ENCODE peak calls at places on chromosomes 7 and 10, in nine cellular contexts. K, T, C, U, S, O, J, V and W are unnamed samples.

GRCh38 chr7:23065974-23066373 is 39.6 kb upstream of the KLHL7 start:
- DNase-seq in K (no peak), T (no peak), C (no peak), U (peak), S (peak), O (no peak), J (no peak), V (no peak), W (no peak)

GRCh38 chr10:24541239-24541753 is 182.4 kb downstream of the ARHGAP21 start:
- DNase-seq in K (peak), T (no peak), C (peak), U (peak), S (no peak), O (no peak), J (peak), V (no peak), W (no peak)

GRCh38 chr7:16357921-16358320 is 63.4 kb downstream of the CRPPA start:
- DNase-seq in K (no peak), T (no peak), C (no peak), U (no peak), S (no peak), O (no peak), J (no peak), V (no peak), W (no peak)

GRCh38 chr10:103619424-103620356 is 126.2 kb downstream of the NEURL1 start:
- DNase-seq in K (no peak), T (no peak), C (no peak), U (no peak), S (no peak), O (no peak), J (no peak), V (peak), W (no peak)

GRCh38 chr7:20359397-20359963 is 28.8 kb downstream of the ITGB8 start:
- DNase-seq in K (no peak), T (no peak), C (no peak), U (peak), S (peak), O (no peak), J (no peak), V (no peak), W (no peak)

GRCh38 chr7:158648168-158648567 is 56.4 kb downstream of the NCAPG2 start:
- DNase-seq in K (no peak), T (no peak), C (no peak), U (no peak), S (no peak), O (no peak), J (no peak), V (no peak), W (no peak)

GRCh38 chr7:146116452-146117219 is at the start of gene CNTNAP2:
- DNase-seq in K (peak), T (no peak), C (no peak), U (no peak), S (no peak), O (no peak), J (no peak), V (no peak), W (peak)

GRCh38 chr7:157584420-157584819 is 247.6 kb downstream of the DNAJB6 start:
- DNase-seq in K (no peak), T (no peak), C (no peak), U (no peak), S (no peak), O (no peak), J (no peak), V (no peak), W (no peak)

GRCh38 chr7:75649462-75649861 is 89.3 kb downstream of the HIP1 start:
- DNase-seq in K (no peak), T (no peak), C (no peak), U (peak), S (no peak), O (no peak), J (no peak), V (peak), W (no peak)

GRCh38 chr10:120365872-120366271 is 91.2 kb upstream of the PLPP4 start:
- DNase-seq in K (peak), T (no peak), C (no peak), U (peak), S (no peak), O (no peak), J (no peak), V (no peak), W (no peak)

GRCh38 chr10:71799785-71800453 is 26.6 kb upstream of the VSIR start:
- DNase-seq in K (no peak), T (no peak), C (no peak), U (no peak), S (no peak), O (no peak), J (no peak), V (no peak), W (no peak)

GRCh38 chr7:85004402-85004801 is 182.5 kb downstream of the SEMA3D start:
- DNase-seq in K (no peak), T (no peak), C (no peak), U (no peak), S (peak), O (no peak), J (no peak), V (no peak), W (no peak)

GRCh38 chr7:128121731-128122576 is 90.7 kb upstream of the LRRC4 start:
- DNase-seq in K (no peak), T (peak), C (no peak), U (no peak), S (no peak), O (no peak), J (no peak), V (no peak), W (peak)

DNA sequence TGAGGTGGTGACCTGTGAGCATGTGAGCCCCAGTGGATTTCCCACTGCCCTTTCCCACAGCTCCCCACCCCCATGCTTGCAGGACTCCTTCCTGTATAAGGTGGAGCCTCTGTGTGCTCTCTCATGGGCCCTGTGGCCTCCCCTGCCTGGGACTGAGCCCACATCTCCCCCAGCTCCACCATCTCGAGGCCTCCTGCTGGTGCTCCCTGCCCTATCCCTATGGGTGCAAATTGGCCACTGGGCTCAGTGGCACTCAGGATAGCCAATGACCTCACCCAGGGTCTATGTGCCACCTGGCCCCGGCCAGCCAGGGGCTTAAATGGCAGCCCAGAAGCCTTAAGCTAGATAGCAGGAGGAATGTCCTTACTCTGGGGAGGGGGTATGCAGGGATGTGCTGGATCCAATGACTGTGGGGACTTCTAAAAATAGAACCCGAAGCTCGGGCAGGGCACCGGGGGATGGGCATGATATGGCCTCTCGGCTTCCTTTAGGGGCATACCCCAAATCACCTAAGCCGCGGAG is 2.0 kb downstream of the LDB3 start:
- DNase-seq in K (no peak), T (no peak), C (no peak), U (no peak), S (no peak), O (no peak), J (no peak), V (no peak), W (no peak)
- H3K4me3 ChIP-seq in K (no peak), T (no peak), C (no peak), U (no peak), S (no peak), O (no peak), J (no peak), V (no peak), W (no peak)

GRCh38 chr10:124701435-124701834 is 42.7 kb downstream of the FAM53B start:
- DNase-seq in K (no peak), T (no peak), C (peak), U (no peak), S (peak), O (no peak), J (no peak), V (peak), W (no peak)

GRCh38 chr10:124701038-124701365 is 43.2 kb downstream of the FAM53B start:
- DNase-seq in K (no peak), T (no peak), C (no peak), U (no peak), S (no peak), O (no peak), J (no peak), V (no peak), W (no peak)

GRCh38 chr10:124703372-124703771 is 40.8 kb downstream of the FAM53B start:
- DNase-seq in K (no peak), T (no peak), C (no peak), U (no peak), S (no peak), O (no peak), J (no peak), V (no peak), W (no peak)

GRCh38 chr10:124700293-124701037 is 43.7 kb downstream of the FAM53B start:
- DNase-seq in K (no peak), T (no peak), C (no peak), U (no peak), S (no peak), O (no peak), J (no peak), V (no peak), W (peak)

GRCh38 chr10:124701881-124702656 is 42.1 kb downstream of the FAM53B start:
- DNase-seq in K (no peak), T (no peak), C (peak), U (no peak), S (peak), O (no peak), J (no peak), V (no peak), W (no peak)
- H3K4me3 ChIP-seq in K (no peak), T (no peak), C (no peak), U (no peak), S (no peak), O (peak), J (no peak), V (no peak), W (no peak)

GRCh38 chr10:76035728-76036409 is 604.4 kb downstream of the LRMDA start:
- DNase-seq in K (no peak), T (no peak), C (no peak), U (no peak), S (no peak), O (no peak), J (no peak), V (no peak), W (no peak)
- H3K4me3 ChIP-seq in K (peak), T (no peak), C (no peak), U (no peak), S (no peak), O (no peak), J (no peak), V (no peak), W (no peak)

DNA sequence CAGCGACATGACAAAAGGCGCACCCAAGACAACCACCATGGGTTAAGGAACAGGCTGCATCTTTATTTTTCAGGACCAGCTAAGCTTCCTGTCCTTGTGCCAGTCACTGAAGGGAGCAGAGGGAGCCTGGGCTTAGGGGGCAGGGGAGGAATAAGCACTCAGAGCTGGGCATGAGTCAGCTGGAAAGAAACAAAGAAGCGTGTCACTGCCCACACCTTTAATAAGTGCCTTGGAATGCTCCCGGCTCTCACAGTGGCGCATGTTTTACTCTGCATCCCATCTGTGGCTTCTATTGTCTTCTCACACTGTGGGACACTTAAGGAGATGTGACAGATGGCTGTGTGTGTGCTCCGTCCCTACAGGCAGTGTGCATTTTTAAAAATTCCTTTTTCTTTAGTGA is 71.7 kb downstream of the MTURN start:
- DNase-seq in K (peak), T (no peak), C (no peak), U (peak), S (peak), O (no peak), J (no peak), V (no peak), W (no peak)
- H3K4me3 ChIP-seq in K (no peak), T (no peak), C (no peak), U (peak), S (no peak), O (no peak), J (no peak), V (no peak), W (no peak)

GRCh38 chr10:61907011-61907410 is 5.5 kb downstream of the ARID5B start:
- DNase-seq in K (no peak), T (no peak), C (no peak), U (no peak), S (no peak), O (no peak), J (no peak), V (no peak), W (no peak)

GRCh38 chr10:61905446-61905725 is 3.9 kb downstream of the ARID5B start:
- DNase-seq in K (no peak), T (no peak), C (no peak), U (no peak), S (no peak), O (no peak), J (no peak), V (no peak), W (no peak)

GRCh38 chr10:61905837-61906236 is 4.3 kb downstream of the ARID5B start:
- DNase-seq in K (no peak), T (no peak), C (no peak), U (no peak), S (no peak), O (no peak), J (no peak), V (no peak), W (no peak)

GRCh38 chr10:61906502-61906901 is 5.0 kb downstream of the ARID5B start:
- DNase-seq in K (no peak), T (no peak), C (no peak), U (no peak), S (no peak), O (no peak), J (no peak), V (no peak), W (no peak)

DNA sequence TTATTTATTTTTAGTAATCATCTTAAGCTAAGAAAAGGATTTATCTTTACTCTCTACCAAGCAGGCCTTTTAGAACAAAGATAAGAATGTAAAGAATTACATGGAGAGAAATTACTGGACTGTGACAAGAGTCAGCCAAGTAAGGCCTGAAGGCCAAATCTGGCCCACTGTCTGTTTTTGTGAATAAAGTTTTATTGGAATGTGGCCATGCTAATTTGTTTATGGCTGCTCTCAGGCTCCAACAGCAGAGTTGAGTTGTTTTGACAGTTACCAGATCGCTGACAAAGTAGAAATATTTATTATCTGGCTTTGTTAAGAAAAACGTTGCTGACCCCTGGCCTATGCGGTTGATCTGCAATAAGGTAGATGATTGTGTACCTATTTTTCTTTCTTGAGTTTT is 6.1 kb downstream of the ARID5B start:
- DNase-seq in K (no peak), T (no peak), C (no peak), U (no peak), S (no peak), O (no peak), J (no peak), V (no peak), W (no peak)
- H3K4me3 ChIP-seq in K (no peak), T (no peak), C (no peak), U (no peak), S (no peak), O (no peak), J (no peak), V (no peak), W (no peak)

DNA sequence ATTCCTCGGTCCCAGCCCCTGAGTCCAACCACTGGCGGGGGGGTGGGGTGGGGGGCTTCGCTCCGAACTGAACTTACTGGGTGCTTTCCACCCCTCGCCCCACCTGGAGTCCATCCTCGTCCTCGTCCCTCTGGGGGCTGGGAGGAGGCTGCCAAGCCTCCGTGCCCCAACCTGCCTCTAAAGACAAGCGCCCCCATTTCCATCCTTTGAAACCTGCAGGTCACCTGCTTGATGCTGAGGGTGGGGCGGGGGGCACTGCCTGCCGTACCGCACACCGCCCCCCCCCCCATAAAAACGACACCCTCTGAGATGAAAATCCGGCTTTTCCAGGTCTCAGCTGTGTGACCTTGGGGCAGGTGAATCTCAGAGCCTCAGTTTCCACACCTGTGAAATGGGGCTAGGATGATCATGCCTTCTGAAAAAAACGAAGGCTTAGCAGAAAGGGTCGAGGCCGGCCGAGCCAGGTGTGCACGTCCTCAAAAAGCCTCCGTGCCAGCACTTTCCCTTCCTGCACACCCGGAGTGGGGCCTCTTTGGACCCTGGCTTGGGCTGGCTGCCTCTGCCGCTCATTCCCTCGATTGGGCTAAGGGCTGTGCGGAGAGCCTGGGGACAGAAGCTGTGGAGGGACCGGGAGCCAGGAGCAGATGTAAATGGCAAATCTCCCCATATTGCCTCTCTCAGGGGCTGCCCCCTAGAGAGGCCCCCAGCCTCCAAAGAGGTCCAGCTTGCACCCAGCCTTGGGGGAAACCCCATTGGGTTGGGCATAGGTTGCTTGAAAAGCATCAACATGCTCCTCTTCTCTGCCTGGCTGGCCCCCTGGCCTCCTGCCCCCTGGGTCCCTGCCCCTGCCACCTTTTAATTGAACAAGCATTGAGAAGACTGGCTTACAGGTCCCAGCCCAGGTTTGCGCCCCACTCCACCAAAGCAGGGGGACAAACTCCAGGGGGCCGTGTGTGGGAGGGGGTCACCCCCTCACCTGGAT is 1.1 kb downstream of the ELFN1 start:
- DNase-seq in K (no peak), T (no peak), C (peak), U (no peak), S (no peak), O (no peak), J (no peak), V (peak), W (no peak)
- H3K4me3 ChIP-seq in K (no peak), T (peak), C (no peak), U (no peak), S (peak), O (no peak), J (no peak), V (peak), W (no peak)